ENCODE peak calls at places on chromosomes 2 and 18, in four cellular contexts. P is prostate gland, U is right atrium auricular region, J is heart left ventricle. R is an unnamed sample.

GRCh38 chr2:192126912-192127311 is 67.8 kb downstream of the TMEFF2 start:
- DNase-seq in J (no peak), P (no peak), U (no peak), R (no peak)

GRCh38 chr18:45168883-45169585 is 446.2 kb upstream of the SLC14A2 start:
- DNase-seq in P (no peak), J (no peak), U (no peak), R (no peak)

GRCh38 chr18:9997711-9998110 is 83.9 kb downstream of the VAPA start:
- DNase-seq in U (no peak), P (no peak), J (no peak), R (no peak)

GRCh38 chr2:229835601-229836283 is 86.1 kb downstream of the TRIP12 start:
- DNase-seq in J (no peak), P (no peak), U (no peak), R (no peak)

GRCh38 chr18:48612917-48613316 is 74.1 kb downstream of the CTIF start:
- DNase-seq in J (no peak), U (no peak), P (no peak), R (no peak)

GRCh38 chr2:108587621-108588020 is 53.4 kb downstream of the LIMS1 start:
- DNase-seq in J (peak; percentile 50), P (no peak), U (peak; percentile 76), R (no peak)

GRCh38 chr2:160077912-160078585 is 15.6 kb upstream of the PLA2R1 start:
- DNase-seq in U (no peak), J (no peak), P (no peak), R (no peak)

GRCh38 chr2:121177905-121178304 is 107.1 kb downstream of the TFCP2L1 start:
- DNase-seq in J (no peak), U (no peak), P (no peak), R (no peak)

GRCh38 chr2:169732075-169732474 is 1.6 kb upstream of the KLHL23 start:
- DNase-seq in P (no peak), U (no peak), J (no peak), R (no peak)

GRCh38 chr18:68342039-68342659 is 372.8 kb downstream of the TMX3 start:
- DNase-seq in U (no peak), P (no peak), J (no peak), R (no peak)

GRCh38 chr2:188884552-188884951 is 89.6 kb upstream of the COL3A1 start:
- DNase-seq in U (no peak), J (no peak), P (no peak), R (no peak)

GRCh38 chr18:32911660-32912284 is 138.9 kb upstream of the KLHL14 start:
- DNase-seq in U (no peak), J (no peak), P (no peak), R (no peak)

GRCh38 chr2:65130440-65131175 is 702 bp upstream of the RAB1A start:
- DNase-seq in J (no peak), U (no peak), P (peak; percentile 9), R (no peak)

DNA sequence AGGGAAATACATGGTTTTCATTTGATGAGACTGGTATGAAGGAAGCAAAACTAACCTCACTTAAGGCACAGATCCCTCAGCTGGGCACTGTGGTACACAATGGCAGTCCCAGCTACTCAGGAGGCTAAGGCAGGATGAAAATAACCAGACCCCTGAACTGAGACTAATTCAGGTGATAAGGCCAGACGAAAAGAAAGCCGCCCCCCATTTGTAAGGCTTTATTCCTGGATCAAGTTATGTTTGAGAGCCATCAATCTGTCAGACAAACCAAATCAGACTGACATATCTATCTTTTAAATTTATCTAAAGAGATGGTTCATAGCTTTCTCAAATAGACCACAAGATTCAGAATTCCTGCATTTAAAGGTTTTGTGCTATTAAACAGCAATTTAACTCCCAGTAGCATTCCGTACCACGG is 4.1 kb downstream of the SRSF7 start:
- DNase-seq in P (no peak), J (no peak), U (no peak), R (no peak)
- H3K4me1 ChIP-seq in P (peaks cover 6% of the 10 kb centered on the region), J (peaks cover 71% of the 10 kb centered on the region), U (no peaks in the 10 kb centered on the region), R (peaks cover 18% of the 10 kb centered on the region)

GRCh38 chr2:74383254-74383653 is 3.1 kb upstream of the DCTN1 start:
- DNase-seq in J (no peak), P (peak; percentile 59), U (no peak), R (no peak)
- H3K27ac ChIP-seq in J (peak overlapping the region; percentile 35), P (peak overlapping the region; percentile 43), U (peak overlapping the region; percentile 23), R (peak overlapping the region; percentile 49)

GRCh38 chr2:242088471-242089212 is 219.1 kb downstream of the RTP5 start:
- DNase-seq in U (peak; percentile 91), P (peak; percentile 92), J (peak; percentile 93), R (peak; percentile 93)

DNA sequence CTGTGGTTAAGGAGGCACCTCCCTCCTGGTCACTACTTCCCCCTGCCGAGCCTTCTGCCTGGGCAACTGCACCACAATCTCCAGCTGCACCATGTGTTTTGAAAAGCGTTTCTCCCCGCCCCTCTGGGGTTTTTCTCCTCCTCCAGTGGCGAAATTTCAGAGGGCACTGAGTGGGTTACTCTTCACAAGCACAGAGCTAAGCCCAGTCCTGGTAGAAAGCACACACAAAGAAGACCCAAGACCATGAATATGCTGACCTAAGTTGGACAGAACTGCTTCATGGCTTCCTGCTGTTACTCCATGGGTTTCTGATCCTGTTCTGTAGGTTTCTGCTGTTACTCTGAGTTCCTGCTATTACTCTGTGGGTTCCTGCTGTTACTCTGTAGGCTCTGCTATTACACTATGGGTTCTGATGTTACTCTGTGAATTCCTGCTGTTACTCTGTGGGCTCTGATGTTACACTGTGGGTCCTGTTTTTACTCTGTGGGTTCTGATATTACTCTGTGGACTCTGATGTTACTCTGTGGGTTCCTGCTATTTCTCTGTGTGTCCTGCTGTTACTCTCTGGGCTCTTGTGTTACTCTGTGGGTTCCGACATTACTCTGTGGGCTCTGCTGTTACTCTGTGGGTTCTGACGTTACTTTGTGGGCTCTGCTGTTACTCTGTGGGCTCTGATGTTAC is 216.6 kb downstream of the RTP5 start:
- DNase-seq in U (no peak), P (no peak), J (peak; percentile 54), R (peak; percentile 62)
- TF ChIP-seq CTCF in U (no peak), P (no peak), J (no peak), R (no peak)

DNA sequence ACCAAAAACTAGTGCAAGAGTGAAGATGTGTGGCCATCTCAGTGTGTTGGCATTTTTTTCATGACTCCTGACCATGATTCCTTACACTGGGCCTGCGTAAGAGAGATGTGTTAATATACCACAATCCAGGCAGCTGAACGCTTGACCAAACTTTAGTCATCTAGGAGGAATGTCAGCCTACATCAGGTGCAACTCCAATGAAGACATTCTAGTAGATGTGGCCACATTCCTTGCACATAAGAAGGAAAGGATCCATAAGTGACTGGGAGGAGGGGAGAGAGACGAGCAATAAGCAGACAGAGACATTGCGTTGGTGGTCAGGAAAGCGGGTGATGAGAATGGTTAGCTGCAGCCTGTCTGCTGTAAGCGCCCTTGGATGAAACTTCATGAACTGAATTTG is 42.6 kb downstream of the CYRIA start:
- DNase-seq in P (no peak), U (no peak), J (no peak), R (no peak)
- H3K4me1 ChIP-seq in P (peaks cover under 1% of the 10 kb centered on the region), U (no peaks in the 10 kb centered on the region), J (peaks cover 79% of the 10 kb centered on the region), R (peaks cover 8% of the 10 kb centered on the region)

DNA sequence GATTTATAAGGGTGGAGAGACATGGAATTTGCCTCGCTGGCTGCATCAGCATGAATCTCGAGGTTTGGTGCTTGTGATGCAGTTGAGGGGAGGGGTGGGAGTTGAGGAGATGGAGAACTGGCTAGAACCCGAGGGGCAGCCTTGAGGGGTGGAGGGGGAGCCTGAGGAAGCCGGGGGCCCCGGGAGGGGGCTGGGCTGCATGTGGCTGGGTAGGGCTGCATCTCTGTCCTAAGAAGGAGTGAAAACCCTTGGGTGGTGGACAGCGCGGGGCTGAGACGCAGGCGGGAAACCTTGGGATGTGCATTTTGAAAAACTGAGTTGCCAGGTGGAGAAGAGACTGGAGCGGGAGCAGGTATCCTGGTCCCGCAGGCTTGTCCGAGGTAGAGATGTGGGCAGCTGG is 64.2 kb downstream of the SNTG2 start:
- DNase-seq in U (no peak), P (no peak), J (no peak), R (no peak)
- H3K27ac ChIP-seq in U (no peak overlapping the region), P (no peak overlapping the region), J (no peak overlapping the region), R (no peak overlapping the region)

DNA sequence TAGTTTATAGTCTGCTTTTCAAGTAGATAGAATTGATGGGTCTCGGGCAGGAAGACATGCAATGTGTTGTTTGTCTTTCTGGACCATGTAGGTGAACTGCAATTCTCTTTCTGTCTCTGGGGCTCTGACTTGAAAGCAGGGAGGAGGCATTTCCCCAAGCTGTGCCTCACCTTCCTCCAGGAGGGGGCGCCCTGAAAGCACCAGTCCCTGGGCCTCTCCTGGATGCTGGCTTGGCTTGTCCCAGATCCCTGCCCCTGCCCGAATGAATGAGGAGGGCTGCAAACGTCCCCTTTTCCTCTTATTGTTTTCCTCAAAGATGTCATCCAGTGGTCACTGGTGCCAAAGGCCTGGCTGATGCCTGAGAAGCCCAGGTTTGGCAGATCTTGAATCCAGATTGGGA is 270.6 kb downstream of the CELF4 start:
- DNase-seq in U (no peak), J (no peak), P (no peak), R (no peak)
- TF ChIP-seq CTCF in U (no peak), J (no peak), P (no peak), R (no peak)

GRCh38 chr2:202036601-202037037 is 3.0 kb downstream of the FZD7 start:
- DNase-seq in J (no peak), U (no peak), P (no peak), R (no peak)

GRCh38 chr2:202037086-202037485 is 3.4 kb downstream of the FZD7 start:
- DNase-seq in U (no peak), J (no peak), P (no peak), R (no peak)

GRCh38 chr2:202035941-202036372 is 2.3 kb downstream of the FZD7 start:
- DNase-seq in J (no peak), P (peak; percentile 9), U (no peak), R (no peak)

GRCh38 chr2:202039278-202040100 is 5.8 kb downstream of the FZD7 start:
- DNase-seq in J (no peak), U (no peak), P (peak; percentile 9), R (no peak)

GRCh38 chr2:202038471-202039277 is 5.0 kb downstream of the FZD7 start:
- DNase-seq in P (peak; percentile 12), U (no peak), J (no peak), R (no peak)
- H3K4me1 ChIP-seq in P (no peaks in the 10 kb centered on the region), U (no peaks in the 10 kb centered on the region), J (peaks cover 26% of the 10 kb centered on the region), R (no peaks in the 10 kb centered on the region)

R was measured in lung.